ENCODE peak calls at places on chromosomes 13 and 19, in eight cellular contexts. M is fibroblast of the aortic adventitia, D is thoracic aorta, R is DND-41, V is astrocyte of the cerebellum, K is testis, S is choroid plexus epithelial cell, U is tibial nerve. E is an unnamed sample.

GRCh38 chr19:33251526-33252090 is 26.0 kb upstream of the SLC7A10 start:
- DNase-seq in M (no peak), D (no peak), R (no peak), V (no peak), K (no peak), S (no peak), U (no peak), E (no peak)

GRCh38 chr19:58409010-58409790 is 751 bp downstream of the ZNF584 start:
- DNase-seq in M (peak), D (no peak), R (peak), V (no peak), K (peak), S (peak), U (no peak), E (peak)

GRCh38 chr13:61204025-61204424 is 211.6 kb downstream of the PCDH20 start:
- DNase-seq in M (no peak), D (no peak), R (no peak), V (no peak), K (no peak), S (no peak), U (no peak), E (no peak)

GRCh38 chr13:111919286-111919685 is 147.7 kb upstream of the SOX1 start:
- DNase-seq in M (no peak), D (no peak), R (no peak), V (no peak), K (no peak), S (no peak), U (no peak), E (no peak)

GRCh38 chr13:61180245-61180644 is 235.4 kb downstream of the PCDH20 start:
- DNase-seq in M (no peak), D (no peak), R (no peak), V (no peak), K (no peak), S (no peak), U (no peak), E (no peak)

GRCh38 chr19:38979867-38980266 is 4.3 kb upstream of the FBXO17 start:
- DNase-seq in M (no peak), D (no peak), R (no peak), V (no peak), K (no peak), S (no peak), U (no peak), E (no peak)

GRCh38 chr19:46824887-46825730 is 25.5 kb downstream of the AP2S1 start:
- DNase-seq in M (no peak), D (no peak), R (no peak), V (no peak), K (no peak), S (peak), U (no peak), E (peak)

GRCh38 chr19:16226184-16226591 is 28.5 kb downstream of the AP1M1 start:
- DNase-seq in M (no peak), D (no peak), R (no peak), V (no peak), K (no peak), S (no peak), U (no peak), E (no peak)

GRCh38 chr13:106376411-106377112 is 158.9 kb downstream of the EFNB2 start:
- DNase-seq in M (peak), D (no peak), R (peak), V (peak), K (peak), S (peak), U (no peak), E (peak)

GRCh38 chr13:106917673-106918652 is 350.0 kb upstream of the ARGLU1 start:
- DNase-seq in M (peak), D (peak), R (peak), V (peak), K (peak), S (peak), U (peak), E (peak)

GRCh38 chr13:114118086-114118762 is 14.2 kb downstream of the RASA3 start:
- DNase-seq in M (no peak), D (no peak), R (no peak), V (no peak), K (no peak), S (no peak), U (no peak), E (no peak)

GRCh38 chr13:95535243-95535642 is 17.3 kb upstream of the CLDN10 start:
- DNase-seq in M (peak), D (no peak), R (no peak), V (peak), K (no peak), S (peak), U (no peak), E (peak)

GRCh38 chr19:1921825-1922224 is 16.6 kb downstream of the ADAT3 start:
- DNase-seq in M (no peak), D (no peak), R (no peak), V (no peak), K (no peak), S (no peak), U (no peak), E (no peak)

GRCh38 chr19:38977445-38978314 is 2.1 kb upstream of the FBXO17 start:
- DNase-seq in M (no peak), D (no peak), R (no peak), V (no peak), K (no peak), S (peak), U (no peak), E (no peak)

GRCh38 chr13:71613347-71613746 is 253.7 kb downstream of the DACH1 start:
- DNase-seq in M (no peak), D (no peak), R (no peak), V (no peak), K (no peak), S (no peak), U (no peak), E (no peak)

GRCh38 chr13:107874456-107874855 is 340.9 kb downstream of the LIG4 start:
- DNase-seq in M (no peak), D (no peak), R (no peak), V (no peak), K (no peak), S (no peak), U (no peak), E (no peak)

GRCh38 chr19:18634612-18635290 is 2.1 kb upstream of the KLHL26 start:
- DNase-seq in M (peak), D (no peak), R (no peak), V (no peak), K (no peak), S (peak), U (no peak), E (no peak)

GRCh38 chr13:58051807-58052375 is 420.3 kb downstream of the PCDH17 start:
- DNase-seq in M (no peak), D (no peak), R (no peak), V (no peak), K (no peak), S (no peak), U (no peak), E (no peak)

GRCh38 chr19:45955905-45956608 is 17.6 kb downstream of the NOVA2 start:
- DNase-seq in M (peak), D (no peak), R (no peak), V (peak), K (no peak), S (no peak), U (peak), E (peak)

GRCh38 chr13:112748947-112749346 is 59.1 kb downstream of the ATP11A start:
- DNase-seq in M (peak), D (no peak), R (no peak), V (no peak), K (no peak), S (no peak), U (peak), E (no peak)

GRCh38 chr13:71865858-71866172 is 1.2 kb downstream of the DACH1 start:
- DNase-seq in M (no peak), D (no peak), R (no peak), V (no peak), K (no peak), S (no peak), U (no peak), E (no peak)

GRCh38 chr13:79525458-79525857 is 44.5 kb downstream of the NDFIP2 start:
- DNase-seq in M (no peak), D (no peak), R (no peak), V (no peak), K (no peak), S (no peak), U (no peak), E (peak)

GRCh38 chr19:53947624-53948023 is 15.1 kb upstream of the CACNG8 start:
- DNase-seq in M (no peak), D (no peak), R (no peak), V (no peak), K (no peak), S (no peak), U (no peak), E (peak)

GRCh38 chr19:2974342-2974932 is 2.9 kb upstream of the TLE6 start:
- DNase-seq in M (peak), D (no peak), R (peak), V (no peak), K (peak), S (peak), U (peak), E (no peak)

GRCh38 chr19:35144259-35144599 is 1.2 kb downstream of the FXYD7 start:
- DNase-seq in M (no peak), D (no peak), R (no peak), V (no peak), K (no peak), S (no peak), U (no peak), E (no peak)

GRCh38 chr19:35143231-35143715 is at the start of gene FXYD7:
- DNase-seq in M (no peak), D (no peak), R (no peak), V (no peak), K (no peak), S (no peak), U (no peak), E (no peak)

GRCh38 chr19:35143818-35144217 is 763 bp downstream of the FXYD7 start:
- DNase-seq in M (no peak), D (no peak), R (no peak), V (no peak), K (no peak), S (no peak), U (no peak), E (no peak)

GRCh38 chr19:35141627-35142401 is 1.2 kb upstream of the FXYD7 start:
- DNase-seq in M (no peak), D (no peak), R (no peak), V (no peak), K (no peak), S (no peak), U (no peak), E (no peak)

DNA sequence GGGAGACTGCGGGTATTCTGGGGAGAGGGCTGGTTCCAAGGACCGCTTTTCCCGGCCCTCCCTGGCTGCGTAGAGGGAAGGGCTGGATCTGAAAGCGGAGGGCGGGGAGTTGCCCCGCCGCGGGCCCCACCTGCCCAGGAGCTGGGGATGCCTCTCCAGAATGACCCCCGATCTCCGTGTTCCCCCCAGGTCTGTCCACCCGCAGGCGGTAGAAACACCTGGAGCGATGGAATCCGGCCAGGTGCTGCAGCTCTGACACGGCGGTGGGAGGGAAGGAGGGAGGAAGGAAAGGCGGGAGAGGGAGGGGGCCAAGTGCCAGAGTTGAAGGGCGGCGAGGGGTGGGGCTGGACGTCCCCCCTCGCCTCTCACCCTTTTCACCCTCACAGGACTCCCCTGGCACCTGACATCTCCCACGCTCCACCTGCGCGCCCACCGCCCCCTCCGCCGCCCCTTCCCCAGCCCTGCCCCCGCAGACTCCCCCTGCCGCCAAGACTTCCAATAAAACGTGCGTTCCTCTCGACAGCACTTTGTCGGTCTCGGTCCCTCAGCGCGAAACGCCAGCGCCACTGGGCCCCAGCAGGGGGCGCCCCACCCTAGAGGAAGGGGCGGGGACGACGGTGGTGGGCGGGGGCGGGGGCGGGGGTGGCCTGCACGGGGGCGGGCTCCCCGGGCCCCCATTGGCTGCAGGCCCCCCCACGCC is 374 bp upstream of the FXYD7 start:
- DNase-seq in M (no peak), D (no peak), R (peak), V (no peak), K (peak), S (peak), U (no peak), E (no peak)
- TF ChIP-seq CTCF in M (peak), D (peak), R (peak), V (peak), K (no peak), S (peak), U (peak), E (peak)

GRCh38 chr19:6752257-6753177 is 13.0 kb downstream of the TRIP10 start:
- DNase-seq in M (no peak), D (no peak), R (no peak), V (no peak), K (no peak), S (no peak), U (no peak), E (no peak)

GRCh38 chr19:6751189-6751588 is 11.7 kb downstream of the TRIP10 start:
- DNase-seq in M (no peak), D (no peak), R (no peak), V (no peak), K (no peak), S (no peak), U (no peak), E (no peak)

GRCh38 chr19:6754653-6755463 is 12.4 kb downstream of the SH2D3A start:
- DNase-seq in M (no peak), D (no peak), R (no peak), V (no peak), K (no peak), S (no peak), U (no peak), E (no peak)

GRCh38 chr19:6754136-6754535 is 13.1 kb downstream of the SH2D3A start:
- DNase-seq in M (no peak), D (no peak), R (no peak), V (no peak), K (no peak), S (no peak), U (no peak), E (no peak)

GRCh38 chr19:6753178-6754031 is 13.8 kb downstream of the SH2D3A start:
- DNase-seq in M (peak), D (no peak), R (peak), V (no peak), K (peak), S (peak), U (peak), E (peak)
- TF ChIP-seq CTCF in M (peak), D (peak), R (peak), V (peak), K (peak), S (peak), U (peak), E (no peak)

GRCh38 chr19:7861619-7862412 is 12.4 kb downstream of the PRR36 start:
- DNase-seq in M (no peak), D (no peak), R (no peak), V (no peak), K (no peak), S (no peak), U (no peak), E (no peak)
- TF ChIP-seq CTCF in M (no peak), D (no peak), R (no peak), V (peak), K (no peak), S (peak), U (no peak), E (no peak)

GRCh38 chr19:40908981-40909380 is 26.9 kb upstream of the CYP2A7 start:
- DNase-seq in M (no peak), D (no peak), R (no peak), V (no peak), K (no peak), S (peak), U (no peak), E (no peak)
- TF ChIP-seq CTCF in M (peak), D (no peak), R (no peak), V (peak), K (no peak), S (peak), U (no peak), E (no peak)

E was measured in MCF 10A.